ENCODE peak calls at places on chromosomes 12 and 14, in ten cellular contexts. D is fibroblast of pulmonary artery, V is PC-9, A is neural progenitor cell, P is AG10803, C is thoracic aorta, N is GM12865, Q is Calu3, O is SK-N-SH, I is PC-3. K is an unnamed sample.
A peak's percentile ranks its signal among the peaks of the same experiment; 100 is the strongest.

GRCh38 chr12:131621701-131622421 is 89.0 kb upstream of the SFSWAP start:
- DNase-seq in N (no peak), V (no peak), I (no peak), C (no peak), A (peak; percentile 57), O (peak; percentile 52), P (no peak), Q (no peak), D (no peak), K (no peak)

GRCh38 chr12:121799175-121799841 is 4.5 kb upstream of the SETD1B start:
- DNase-seq in D (peak; percentile 82), A (peak; percentile 61), Q (peak; percentile 72), N (peak; percentile 84), P (peak; percentile 92), C (peak; percentile 42), V (no peak), O (peak; percentile 75), I (peak; percentile 84), K (peak; percentile 46)

GRCh38 chr12:55642275-55643068 is 5.8 kb downstream of the OR10P1 start:
- DNase-seq in P (no peak), N (peak; percentile 48), A (no peak), V (no peak), D (no peak), I (no peak), C (no peak), O (no peak), Q (no peak), K (no peak)

GRCh38 chr12:58253663-58254062 is 312.3 kb downstream of the ATP23 start:
- DNase-seq in P (no peak), I (peak; percentile 56), A (no peak), C (no peak), D (no peak), N (no peak), V (no peak), Q (no peak), O (no peak), K (no peak)

GRCh38 chr12:32025906-32026305 is 66.7 kb downstream of the RESF1 start:
- DNase-seq in N (peak; percentile 63), P (no peak), C (no peak), I (no peak), D (no peak), A (no peak), O (no peak), Q (no peak), V (no peak), K (no peak)

GRCh38 chr12:1797991-1798733 is 22.2 kb upstream of the LRTM2 start:
- DNase-seq in O (peak; percentile 8), P (no peak), Q (no peak), I (no peak), N (no peak), V (no peak), C (no peak), A (no peak), D (no peak), K (no peak)

GRCh38 chr14:101719045-101719645 is 42.4 kb upstream of the PPP2R5C start:
- DNase-seq in Q (no peak), I (no peak), N (no peak), P (no peak), C (no peak), A (no peak), O (no peak), V (no peak), D (no peak), K (peak; percentile 13)

GRCh38 chr12:60231301-60231700 is 635.5 kb downstream of the SLC16A7 start:
- DNase-seq in V (no peak), C (no peak), O (no peak), D (no peak), N (no peak), A (peak; percentile 11), P (peak; percentile 17), I (no peak), Q (no peak), K (no peak)

GRCh38 chr12:76555226-76555767 is 4.3 kb downstream of the OSBPL8 start:
- DNase-seq in P (peak; percentile 50), N (no peak), I (peak; percentile 43), D (no peak), O (peak; percentile 11), A (no peak), C (no peak), Q (no peak), V (no peak), K (no peak)

GRCh38 chr12:105704788-105705187 is 374.3 kb downstream of the C12orf75 start:
- DNase-seq in C (no peak), A (no peak), Q (no peak), V (no peak), N (no peak), P (no peak), D (no peak), I (no peak), O (no peak), K (no peak)

GRCh38 chr12:113781415-113782198 is 184.5 kb downstream of the RBM19 start:
- DNase-seq in V (no peak), I (peak; percentile 80), P (peak; percentile 25), A (no peak), D (peak; percentile 74), C (no peak), Q (no peak), N (no peak), O (no peak), K (no peak)

GRCh38 chr12:66352197-66352596 is 49.9 kb downstream of the HELB start:
- DNase-seq in N (peak; percentile 54), V (peak; percentile 18), C (no peak), D (peak; percentile 29), O (peak; percentile 41), A (peak; percentile 58), Q (peak; percentile 58), P (peak; percentile 20), I (peak; percentile 54), K (no peak)

GRCh38 chr12:6818246-6819006 is 3.2 kb upstream of the GPR162 start:
- DNase-seq in I (no peak), O (no peak), Q (no peak), V (no peak), C (no peak), N (no peak), D (no peak), A (peak; percentile 52), P (no peak), K (no peak)

DNA sequence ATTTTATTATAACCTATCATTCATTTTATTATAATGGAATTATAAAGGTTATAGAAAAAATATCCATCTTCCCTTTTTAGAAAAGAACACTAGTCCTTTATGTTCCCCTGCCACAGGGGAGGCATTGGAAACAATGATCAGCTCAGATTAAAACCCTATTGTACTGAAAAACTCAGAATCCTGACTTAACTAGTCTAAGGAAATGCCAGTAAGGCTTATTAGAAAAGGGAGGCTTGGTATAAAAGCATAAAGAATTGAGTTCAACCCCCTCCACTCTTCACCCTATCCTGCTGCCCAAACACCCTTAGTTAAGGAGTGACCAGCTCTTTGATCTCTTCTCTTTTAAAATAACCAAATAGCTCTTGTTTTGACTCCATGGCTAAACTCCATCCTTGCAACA is 36.0 kb downstream of the PUS7L start:
- DNase-seq in D (no peak), N (no peak), O (no peak), V (no peak), I (no peak), P (no peak), Q (no peak), A (peak; percentile 60), C (no peak), K (no peak)
- TF ChIP-seq CTCF in D (no peak), N (no peak), O (no peak), V (no peak), I (no peak), P (no peak), Q (no peak), A (no peak), C (no peak), K (no peak)

GRCh38 chr14:69580009-69580577 is 5.4 kb upstream of the CCDC177 start:
- DNase-seq in O (peak; percentile 40), P (peak; percentile 88), I (peak; percentile 78), C (no peak), N (peak; percentile 57), Q (peak; percentile 66), V (peak; percentile 44), A (peak; percentile 73), D (peak; percentile 99), K (no peak)
- TF ChIP-seq CTCF in O (peak; percentile 44), P (peak; percentile 72), I (peak; percentile 74), C (peak; percentile 12), N (peak; percentile 61), Q (peak; percentile 38), V (peak; percentile 64), A (peak; percentile 73), D (peak; percentile 97), K (no peak)

GRCh38 chr12:67989184-67989965 is at the start of gene IFNG-AS1:
- DNase-seq in N (peak; percentile 77), Q (no peak), V (no peak), O (no peak), P (no peak), A (no peak), D (no peak), I (no peak), C (no peak), K (no peak)
- TF ChIP-seq CTCF in N (no peak), Q (no peak), V (no peak), O (no peak), P (no peak), A (no peak), D (no peak), I (no peak), C (no peak), K (no peak)

GRCh38 chr12:107903377-107904061 is 129.0 kb downstream of the ASCL4 start:
- DNase-seq in C (no peak), A (peak; percentile 88), P (no peak), O (peak; percentile 88), Q (peak; percentile 67), D (no peak), N (peak; percentile 89), I (peak; percentile 90), V (no peak), K (no peak)
- TF ChIP-seq CTCF in C (no peak), A (no peak), P (no peak), O (no peak), Q (no peak), D (no peak), N (no peak), I (no peak), V (no peak), K (no peak)

GRCh38 chr12:12714276-12715001 is 2.7 kb upstream of the CDKN1B start:
- DNase-seq in V (peak; percentile 47), P (no peak), D (no peak), Q (peak; percentile 30), I (peak; percentile 35), O (no peak), A (peak; percentile 53), N (peak; percentile 85), C (no peak), K (peak; percentile 45)
- TF ChIP-seq CTCF in V (no peak), P (peak; percentile 46), D (peak; percentile 30), Q (no peak), I (peak; percentile 50), O (no peak), A (peak; percentile 41), N (peak; percentile 6), C (no peak), K (peak; percentile 21)

K was measured in natural killer cell.